ENCODE peak calls at places on chromosomes 4 and X, in five cellular contexts. One of them, this sample, is unnamed.

GRCh38 chr4:123661080-123661737 is 264.6 kb downstream of the SPRY1 start:
- DNase-seq in COR-L47: peak
- DNase-seq in NCI-H345: no peak
- DNase-seq in NCI-H526: peak
- DNase-seq in right cardiac atrium: no peak
- DNase-seq in this sample: peak

GRCh38 chr4:138981930-138982390 is 33.6 kb upstream of the NOCT start:
- DNase-seq in COR-L47: no peak
- DNase-seq in right cardiac atrium: peak
- DNase-seq in NCI-H526: no peak
- DNase-seq in NCI-H345: peak
- DNase-seq in this sample: peak

GRCh38 chr4:41437264-41437566 is 100.7 kb upstream of the LIMCH1 start:
- DNase-seq in COR-L47: no peak
- DNase-seq in right cardiac atrium: no peak
- DNase-seq in NCI-H345: no peak
- DNase-seq in NCI-H526: no peak
- DNase-seq in this sample: no peak

GRCh38 chr4:158172558-158173258 is at the start of gene GASK1B:
- DNase-seq in NCI-H526: peak
- DNase-seq in right cardiac atrium: peak
- DNase-seq in COR-L47: no peak
- DNase-seq in NCI-H345: peak
- DNase-seq in this sample: peak

GRCh38 chrX:66672106-66672505 is 33.2 kb upstream of the EDA2R start:
- DNase-seq in COR-L47: no peak
- DNase-seq in right cardiac atrium: no peak
- DNase-seq in NCI-H345: no peak
- DNase-seq in NCI-H526: no peak
- DNase-seq in this sample: no peak

GRCh38 chr4:8218371-8219050 is 19.4 kb downstream of the SH3TC1 start:
- DNase-seq in right cardiac atrium: no peak
- DNase-seq in COR-L47: peak
- DNase-seq in NCI-H526: peak
- DNase-seq in NCI-H345: peak
- DNase-seq in this sample: no peak

GRCh38 chr4:155906554-155907247 is 3.2 kb downstream of the TDO2 start:
- DNase-seq in NCI-H526: peak
- DNase-seq in NCI-H345: no peak
- DNase-seq in COR-L47: no peak
- DNase-seq in right cardiac atrium: peak
- DNase-seq in this sample: peak

GRCh38 chrX:9532349-9532748 is 67.5 kb downstream of the TBL1X start:
- DNase-seq in NCI-H345: no peak
- DNase-seq in COR-L47: no peak
- DNase-seq in right cardiac atrium: peak
- DNase-seq in NCI-H526: no peak
- DNase-seq in this sample: no peak

GRCh38 chr4:188297873-188298272 is 158.6 kb downstream of the TRIML1 start:
- DNase-seq in NCI-H526: no peak
- DNase-seq in COR-L47: no peak
- DNase-seq in NCI-H345: no peak
- DNase-seq in right cardiac atrium: no peak
- DNase-seq in this sample: no peak

GRCh38 chr4:155787113-155787710 is 28.4 kb downstream of the GUCY1B1 start:
- DNase-seq in right cardiac atrium: no peak
- DNase-seq in NCI-H345: peak
- DNase-seq in COR-L47: peak
- DNase-seq in NCI-H526: peak
- DNase-seq in this sample: peak

GRCh38 chrX:35726176-35726575 is 72.0 kb upstream of the MAGEB16 start:
- DNase-seq in NCI-H526: peak
- DNase-seq in right cardiac atrium: no peak
- DNase-seq in NCI-H345: no peak
- DNase-seq in COR-L47: peak
- DNase-seq in this sample: no peak

GRCh38 chrX:139692506-139692849 is 15.5 kb downstream of the MCF2 start:
- DNase-seq in right cardiac atrium: no peak
- DNase-seq in COR-L47: no peak
- DNase-seq in NCI-H345: no peak
- DNase-seq in NCI-H526: peak
- DNase-seq in this sample: no peak

GRCh38 chr4:189096717-189097116 is 844.0 kb upstream of the FRG1 start:
- DNase-seq in COR-L47: no peak
- DNase-seq in NCI-H526: no peak
- DNase-seq in NCI-H345: no peak
- DNase-seq in right cardiac atrium: no peak
- DNase-seq in this sample: no peak

GRCh38 chr4:24805566-24805965 is 10.2 kb downstream of the SOD3 start:
- DNase-seq in right cardiac atrium: no peak
- DNase-seq in NCI-H526: no peak
- DNase-seq in NCI-H345: no peak
- DNase-seq in COR-L47: no peak
- DNase-seq in this sample: no peak

GRCh38 chrX:107676559-107677378 is 48.5 kb downstream of the PRPS1 start:
- DNase-seq in NCI-H345: no peak
- DNase-seq in right cardiac atrium: peak
- DNase-seq in COR-L47: no peak
- DNase-seq in NCI-H526: peak
- DNase-seq in this sample: peak

This sample was measured in hepatocyte.